ENCODE peak calls at places on chromosome 10, in eight cellular contexts. One of them, this sample, is unnamed.

GRCh38 chr10:48187713-48188541 is 86.6 kb downstream of the FRMPD2 start:
- DNase-seq in tibial artery: no peak
- DNase-seq in germinal center: no peak
- DNase-seq in adrenal gland: no peak
- DNase-seq in non-pigmented ciliary epithelial cell: no peak
- DNase-seq in mesothelial cell of epicardium: no peak
- DNase-seq in stimulated activated CD4-positive, alpha-beta T cell treated with anti-CD3 and anti-CD28 coated beads, Interleukin-2, amount 100 ng/mL, for 48 hours: no peak
- DNase-seq in IMR-90: no peak
- DNase-seq in this sample: no peak

GRCh38 chr10:113132651-113133088 is 182.6 kb downstream of the TCF7L2 start:
- DNase-seq in stimulated activated CD4-positive, alpha-beta T cell treated with anti-CD3 and anti-CD28 coated beads, Interleukin-2, amount 100 ng/mL, for 48 hours: no peak
- DNase-seq in mesothelial cell of epicardium: no peak
- DNase-seq in tibial artery: no peak
- DNase-seq in germinal center: no peak
- DNase-seq in non-pigmented ciliary epithelial cell: no peak
- DNase-seq in adrenal gland: no peak
- DNase-seq in IMR-90: peak
- DNase-seq in this sample: no peak

GRCh38 chr10:99908512-99908911 is 101.2 kb downstream of the DNMBP start:
- DNase-seq in mesothelial cell of epicardium: no peak
- DNase-seq in non-pigmented ciliary epithelial cell: no peak
- DNase-seq in IMR-90: peak
- DNase-seq in adrenal gland: no peak
- DNase-seq in stimulated activated CD4-positive, alpha-beta T cell treated with anti-CD3 and anti-CD28 coated beads, Interleukin-2, amount 100 ng/mL, for 48 hours: no peak
- DNase-seq in tibial artery: no peak
- DNase-seq in germinal center: no peak
- DNase-seq in this sample: no peak

GRCh38 chr10:63634488-63635090 is 113.4 kb downstream of the REEP3 start:
- DNase-seq in IMR-90: no peak
- DNase-seq in non-pigmented ciliary epithelial cell: no peak
- DNase-seq in tibial artery: no peak
- DNase-seq in mesothelial cell of epicardium: no peak
- DNase-seq in germinal center: no peak
- DNase-seq in stimulated activated CD4-positive, alpha-beta T cell treated with anti-CD3 and anti-CD28 coated beads, Interleukin-2, amount 100 ng/mL, for 48 hours: no peak
- DNase-seq in adrenal gland: no peak
- DNase-seq in this sample: no peak

GRCh38 chr10:32065871-32066270 is 9.6 kb upstream of the KIF5B start:
- DNase-seq in germinal center: no peak
- DNase-seq in stimulated activated CD4-positive, alpha-beta T cell treated with anti-CD3 and anti-CD28 coated beads, Interleukin-2, amount 100 ng/mL, for 48 hours: no peak
- DNase-seq in non-pigmented ciliary epithelial cell: no peak
- DNase-seq in mesothelial cell of epicardium: no peak
- DNase-seq in adrenal gland: no peak
- DNase-seq in IMR-90: peak
- DNase-seq in tibial artery: no peak
- DNase-seq in this sample: no peak

GRCh38 chr10:71232089-71232998 is 20.0 kb downstream of the UNC5B start:
- DNase-seq in germinal center: no peak
- DNase-seq in non-pigmented ciliary epithelial cell: no peak
- DNase-seq in mesothelial cell of epicardium: no peak
- DNase-seq in IMR-90: no peak
- DNase-seq in tibial artery: peak
- DNase-seq in stimulated activated CD4-positive, alpha-beta T cell treated with anti-CD3 and anti-CD28 coated beads, Interleukin-2, amount 100 ng/mL, for 48 hours: no peak
- DNase-seq in adrenal gland: peak
- DNase-seq in this sample: no peak

GRCh38 chr10:124827474-124827873 is 25.9 kb downstream of the ABRAXAS2 start:
- DNase-seq in tibial artery: no peak
- DNase-seq in IMR-90: peak
- DNase-seq in non-pigmented ciliary epithelial cell: no peak
- DNase-seq in adrenal gland: no peak
- DNase-seq in germinal center: peak
- DNase-seq in stimulated activated CD4-positive, alpha-beta T cell treated with anti-CD3 and anti-CD28 coated beads, Interleukin-2, amount 100 ng/mL, for 48 hours: no peak
- DNase-seq in mesothelial cell of epicardium: no peak
- DNase-seq in this sample: peak

GRCh38 chr10:112262556-112262955 is 20.6 kb upstream of the TECTB start:
- DNase-seq in tibial artery: no peak
- DNase-seq in IMR-90: peak
- DNase-seq in stimulated activated CD4-positive, alpha-beta T cell treated with anti-CD3 and anti-CD28 coated beads, Interleukin-2, amount 100 ng/mL, for 48 hours: no peak
- DNase-seq in non-pigmented ciliary epithelial cell: no peak
- DNase-seq in adrenal gland: no peak
- DNase-seq in mesothelial cell of epicardium: no peak
- DNase-seq in germinal center: no peak
- DNase-seq in this sample: no peak

GRCh38 chr10:72353028-72353962 is 1.4 kb downstream of the DNAJB12 start:
- DNase-seq in tibial artery: no peak
- DNase-seq in IMR-90: peak
- DNase-seq in stimulated activated CD4-positive, alpha-beta T cell treated with anti-CD3 and anti-CD28 coated beads, Interleukin-2, amount 100 ng/mL, for 48 hours: no peak
- DNase-seq in non-pigmented ciliary epithelial cell: no peak
- DNase-seq in germinal center: no peak
- DNase-seq in mesothelial cell of epicardium: no peak
- DNase-seq in adrenal gland: peak
- DNase-seq in this sample: no peak

GRCh38 chr10:72297968-72298773 is 24.4 kb downstream of the DDIT4 start:
- DNase-seq in adrenal gland: peak
- DNase-seq in germinal center: peak
- DNase-seq in tibial artery: peak
- DNase-seq in IMR-90: peak
- DNase-seq in mesothelial cell of epicardium: peak
- DNase-seq in stimulated activated CD4-positive, alpha-beta T cell treated with anti-CD3 and anti-CD28 coated beads, Interleukin-2, amount 100 ng/mL, for 48 hours: peak
- DNase-seq in non-pigmented ciliary epithelial cell: peak
- DNase-seq in this sample: peak

GRCh38 chr10:92615515-92615914 is 22.6 kb downstream of the KIF11 start:
- DNase-seq in stimulated activated CD4-positive, alpha-beta T cell treated with anti-CD3 and anti-CD28 coated beads, Interleukin-2, amount 100 ng/mL, for 48 hours: no peak
- DNase-seq in mesothelial cell of epicardium: no peak
- DNase-seq in non-pigmented ciliary epithelial cell: no peak
- DNase-seq in IMR-90: no peak
- DNase-seq in adrenal gland: no peak
- DNase-seq in germinal center: no peak
- DNase-seq in tibial artery: no peak
- DNase-seq in this sample: no peak

This sample was measured in MM.1S.